ENCODE peak calls at places on chromosomes 1 and 21, in four cellular contexts. C, M, I and H are unnamed samples.

GRCh38 chr1:180909462-180909976 is 3.2 kb upstream of the KIAA1614 start:
- DNase-seq in M (no peak), C (no peak), I (no peak), H (no peak)

GRCh38 chr1:224262373-224263054 is 67.5 kb downstream of the NVL start:
- DNase-seq in I (no peak), M (no peak), C (no peak), H (no peak)

GRCh38 chr1:6329392-6329791 is 64.2 kb downstream of the ACOT7 start:
- DNase-seq in I (no peak), C (no peak), M (no peak), H (peak; percentile 53)

GRCh38 chr1:108049083-108049819 is 84.3 kb upstream of the VAV3 start:
- DNase-seq in M (peak; percentile 45), I (peak; percentile 27), C (no peak), H (peak; percentile 25)

GRCh38 chr1:31706384-31707058 is 2.7 kb upstream of the COL16A1 start:
- DNase-seq in I (no peak), M (no peak), C (no peak), H (no peak)

GRCh38 chr1:31617917-31618746 is 643 bp downstream of the HCRTR1 start:
- DNase-seq in C (no peak), I (no peak), M (no peak), H (peak; percentile 83)

GRCh38 chr1:151145158-151146071 is 1.0 kb downstream of the SEMA6C start:
- DNase-seq in I (no peak), C (no peak), M (no peak), H (peak; percentile 44)

GRCh38 chr1:92951141-92951582 is 10.1 kb downstream of the DIPK1A start:
- DNase-seq in C (peak; percentile 43), M (peak; percentile 7), I (no peak), H (peak; percentile 17)

GRCh38 chr1:184002071-184002470 is 35.5 kb downstream of the COLGALT2 start:
- DNase-seq in C (no peak), I (peak; percentile 48), M (no peak), H (peak; percentile 60)

GRCh38 chr21:21968810-21969588 is 970.8 kb downstream of the NCAM2 start:
- DNase-seq in M (peak; percentile 97), C (no peak), I (no peak), H (no peak)

GRCh38 chr1:5348732-5349465 is 643.3 kb downstream of the NPHP4 start:
- DNase-seq in M (no peak), I (no peak), C (no peak), H (no peak)

GRCh38 chr1:31155216-31155806 is 84.4 kb downstream of the NKAIN1 start:
- DNase-seq in C (peak; percentile 13), I (peak; percentile 29), M (peak; percentile 80), H (peak; percentile 88)